ENCODE peak calls at places on chromosomes 16 and 17, in seven cellular contexts. G, V, L, K, R, T and U are unnamed samples.

GRCh38 chr17:79322216-79323123 is 247.8 kb downstream of the ENGASE start:
- DNase-seq in T (no peak), L (no peak), R (peak; percentile 19), V (no peak), G (no peak), K (no peak), U (no peak)

GRCh38 chr16:22664132-22664531 is 149.8 kb upstream of the HS3ST2 start:
- DNase-seq in G (no peak), L (no peak), R (no peak), K (no peak), T (no peak), V (no peak), U (no peak)

GRCh38 chr16:53433930-53434435 is 288 bp upstream of the RBL2 start:
- DNase-seq in K (no peak), G (no peak), L (no peak), T (no peak), V (no peak), R (no peak), U (no peak)

GRCh38 chr16:55662641-55663040 is 6.9 kb downstream of the SLC6A2 start:
- DNase-seq in R (no peak), T (no peak), L (no peak), G (no peak), V (no peak), K (no peak), U (no peak)

GRCh38 chr16:4487955-4488481 is 11.8 kb downstream of the HMOX2 start:
- DNase-seq in R (no peak), T (no peak), K (peak; percentile 80), L (peak; percentile 81), V (no peak), G (no peak), U (no peak)

GRCh38 chr17:49730787-49731441 is 23.1 kb upstream of the SLC35B1 start:
- DNase-seq in L (no peak), G (no peak), R (no peak), V (no peak), T (no peak), K (no peak), U (no peak)

GRCh38 chr17:69057280-69057679 is 3.4 kb downstream of the ABCA9 start:
- DNase-seq in R (no peak), K (no peak), L (no peak), T (no peak), V (no peak), G (no peak), U (no peak)

GRCh38 chr16:47129755-47130435 is 13.8 kb downstream of the NETO2 start:
- DNase-seq in L (no peak), G (no peak), T (peak; percentile 47), K (no peak), V (no peak), R (no peak), U (no peak)

GRCh38 chr16:81650281-81650680 is 128.8 kb upstream of the PLCG2 start:
- DNase-seq in V (no peak), K (no peak), T (no peak), R (no peak), G (no peak), L (no peak), U (no peak)

GRCh38 chr16:2871926-2872325 is 11.1 kb upstream of the FLYWCH2 start:
- DNase-seq in G (no peak), T (no peak), V (no peak), K (no peak), L (no peak), R (no peak), U (no peak)

GRCh38 chr16:2250652-2251280 is 621 bp downstream of the ECI1 start:
- DNase-seq in G (no peak), R (peak; percentile 64), T (no peak), L (peak; percentile 50), V (no peak), K (peak; percentile 22), U (peak; percentile 58)

GRCh38 chr17:45316271-45317112 is at the start of gene MAP3K14:
- DNase-seq in K (peak; percentile 68), V (peak; percentile 97), L (peak; percentile 86), G (peak; percentile 86), R (peak; percentile 89), T (peak; percentile 89), U (peak; percentile 69)
- H3K4me1 ChIP-seq in K (peaks cover 44% of the 10 kb centered on the region), V (peaks cover 41% of the 10 kb centered on the region), L (peaks cover 82% of the 10 kb centered on the region), G (peaks cover 22% of the 10 kb centered on the region), R (peaks cover 72% of the 10 kb centered on the region), T (peaks cover 19% of the 10 kb centered on the region), U (peaks cover 43% of the 10 kb centered on the region)

GRCh38 chr17:39636927-39637736 is at the start of gene STARD3:
- DNase-seq in T (peak; percentile 96), K (peak; percentile 88), G (peak; percentile 93), V (peak; percentile 99), L (peak; percentile 95), R (peak; percentile 97), U (peak; percentile 96)

GRCh38 chr17:39634384-39634871 is 2.5 kb upstream of the STARD3 start:
- DNase-seq in L (peak; percentile 76), T (peak; percentile 68), V (no peak), K (no peak), R (no peak), G (peak; percentile 59), U (no peak)

GRCh38 chr17:39635614-39636176 is 1.2 kb upstream of the STARD3 start:
- DNase-seq in V (no peak), G (no peak), L (no peak), K (no peak), T (no peak), R (no peak), U (no peak)

GRCh38 chr17:39638317-39638716 is 1.4 kb downstream of the STARD3 start:
- DNase-seq in T (no peak), K (no peak), R (no peak), G (no peak), L (no peak), V (no peak), U (no peak)

GRCh38 chr17:39636587-39636926 is 387 bp upstream of the STARD3 start:
- DNase-seq in G (no peak), T (no peak), L (no peak), V (no peak), R (no peak), K (no peak), U (no peak)
- H3K4me1 ChIP-seq in G (peaks cover 21% of the 10 kb centered on the region), T (peaks cover 36% of the 10 kb centered on the region), L (peaks cover 18% of the 10 kb centered on the region), V (peaks cover 45% of the 10 kb centered on the region), R (peaks cover 53% of the 10 kb centered on the region), K (peaks cover 13% of the 10 kb centered on the region), U (peaks cover 31% of the 10 kb centered on the region)

GRCh38 chr17:2595736-2596135 is 2.3 kb downstream of the PAFAH1B1 start:
- DNase-seq in L (peak; percentile 58), V (no peak), G (no peak), R (no peak), T (no peak), K (peak; percentile 12), U (no peak)

GRCh38 chr17:2592974-2593845 is at the start of gene PAFAH1B1:
- DNase-seq in R (peak; percentile 97), T (peak; percentile 97), V (peak; percentile 99), K (peak; percentile 79), L (peak; percentile 93), G (peak; percentile 95), U (peak; percentile 90)

GRCh38 chr17:2594657-2595085 is 1.2 kb downstream of the PAFAH1B1 start:
- DNase-seq in R (no peak), V (no peak), G (peak; percentile 36), T (no peak), L (peak; percentile 43), K (no peak), U (peak; percentile 34)

GRCh38 chr17:2595200-2595599 is 1.7 kb downstream of the PAFAH1B1 start:
- DNase-seq in V (no peak), K (no peak), R (no peak), G (no peak), T (no peak), L (peak; percentile 46), U (no peak)

GRCh38 chr17:2593846-2594656 is 597 bp downstream of the PAFAH1B1 start:
- DNase-seq in G (peak; percentile 91), R (peak; percentile 91), V (peak; percentile 95), K (peak; percentile 70), T (peak; percentile 95), L (peak; percentile 87), U (peak; percentile 84)
- H3K4me1 ChIP-seq in G (peaks cover 16% of the 10 kb centered on the region), R (peaks cover 23% of the 10 kb centered on the region), V (peaks cover 34% of the 10 kb centered on the region), K (peaks cover 2% of the 10 kb centered on the region), T (peaks cover 12% of the 10 kb centered on the region), L (peaks cover 39% of the 10 kb centered on the region), U (peaks cover 13% of the 10 kb centered on the region)

GRCh38 chr17:57363580-57363979 is 107.3 kb downstream of the MSI2 start:
- DNase-seq in V (no peak), K (no peak), G (no peak), T (no peak), R (no peak), L (no peak), U (no peak)

GRCh38 chr17:57366177-57366557 is 109.8 kb downstream of the MSI2 start:
- DNase-seq in K (no peak), R (no peak), T (no peak), G (no peak), L (no peak), V (no peak), U (no peak)

GRCh38 chr17:57363998-57364645 is 107.8 kb downstream of the MSI2 start:
- DNase-seq in K (no peak), L (no peak), R (no peak), V (no peak), T (no peak), G (no peak), U (no peak)

GRCh38 chr17:57366558-57367351 is 110.4 kb downstream of the MSI2 start:
- DNase-seq in V (no peak), L (peak; percentile 12), G (no peak), T (no peak), K (peak; percentile 38), R (no peak), U (no peak)

GRCh38 chr17:57365420-57365819 is 109.1 kb downstream of the MSI2 start:
- DNase-seq in R (no peak), T (no peak), V (no peak), K (no peak), L (peak; percentile 27), G (no peak), U (no peak)
- H3K4me1 ChIP-seq in R (peaks cover 4% of the 10 kb centered on the region), T (peaks cover 52% of the 10 kb centered on the region), V (no peaks in the 10 kb centered on the region), K (no peaks in the 10 kb centered on the region), L (peaks cover 16% of the 10 kb centered on the region), G (peaks cover 30% of the 10 kb centered on the region), U (no peaks in the 10 kb centered on the region)

DNA sequence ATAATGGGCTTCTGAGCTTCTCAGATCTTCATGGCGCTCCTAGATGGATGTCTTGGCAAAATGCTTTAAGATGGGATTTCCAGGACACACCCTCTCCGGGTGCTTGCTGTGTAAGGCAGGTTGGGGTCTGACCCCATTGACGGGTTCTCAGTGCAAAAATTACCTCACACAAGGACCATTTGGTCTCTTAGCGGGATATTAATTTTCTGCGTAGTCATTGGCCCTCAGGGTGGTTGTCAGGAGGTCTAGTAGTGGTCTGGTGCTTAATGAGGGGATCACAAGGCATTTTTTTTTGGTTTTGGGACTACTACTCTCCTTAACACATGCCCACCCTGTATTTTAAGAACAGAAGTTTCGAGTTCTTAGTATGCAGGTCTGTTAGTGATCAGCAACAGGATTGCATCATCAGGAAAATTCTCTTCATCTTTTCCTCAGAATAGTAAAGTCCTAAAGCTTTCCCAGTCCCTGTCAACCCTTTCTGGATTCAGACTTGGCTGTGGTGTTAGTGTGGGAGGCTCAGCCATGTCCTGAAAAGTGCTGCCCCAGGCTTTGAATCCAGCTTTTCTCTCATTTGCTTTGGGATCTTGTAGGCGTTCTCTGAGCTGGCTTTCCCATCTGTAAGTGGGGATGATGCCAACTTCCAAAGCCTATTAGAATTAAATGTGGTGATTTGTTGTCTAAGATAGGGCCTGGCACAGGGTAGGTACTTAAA is 2.8 kb downstream of the ALKBH5 start:
- DNase-seq in V (no peak), T (no peak), K (peak; percentile 55), R (no peak), G (no peak), L (peak; percentile 80), U (no peak)
- H3K4me1 ChIP-seq in V (peaks cover 58% of the 10 kb centered on the region), T (peaks cover 34% of the 10 kb centered on the region), K (peaks cover 22% of the 10 kb centered on the region), R (peaks cover 55% of the 10 kb centered on the region), G (peaks cover 48% of the 10 kb centered on the region), L (peaks cover 56% of the 10 kb centered on the region), U (peaks cover 37% of the 10 kb centered on the region)